ENCODE peak calls at places on chromosome 1, in seven cellular contexts. H is ovary; J is CD8-positive, alpha-beta T cell; W is transverse colon; Q is lung; R is psoas muscle; N is A549. O is an unnamed sample.
A peak's percentile ranks its signal among the peaks of the same experiment; 100 is the strongest.

GRCh38 chr1:156336242-156336641 is 1.9 kb downstream of the CCT3 start:
- DNase-seq in H (no peak), J (no peak), W (no peak), Q (no peak), R (no peak), N (no peak), O (no peak)

GRCh38 chr1:113760102-113760804 is 967 bp upstream of the PHTF1 start:
- DNase-seq in H (no peak), J (no peak), W (no peak), Q (no peak), R (no peak), N (no peak), O (no peak)

GRCh38 chr1:180221461-180221860 is 8.6 kb upstream of the LHX4 start:
- DNase-seq in H (no peak), J (no peak), W (no peak), Q (no peak), R (no peak), N (no peak), O (no peak)

GRCh38 chr1:237953238-237953637 is 62.5 kb upstream of the ZP4 start:
- DNase-seq in H (no peak), J (no peak), W (no peak), Q (no peak), R (no peak), N (no peak), O (no peak)

GRCh38 chr1:58515794-58516401 is 30.6 kb downstream of the OMA1 start:
- DNase-seq in H (peak; percentile 29), J (peak; percentile 20), W (peak; percentile 21), Q (peak; percentile 43), R (peak; percentile 29), N (peak; percentile 14), O (no peak)

GRCh38 chr1:22853651-22854185 is 118.9 kb downstream of the LACTBL1 start:
- DNase-seq in H (no peak), J (no peak), W (no peak), Q (no peak), R (peak; percentile 32), N (no peak), O (no peak)

GRCh38 chr1:109850827-109851226 is 59.8 kb upstream of the CSF1 start:
- DNase-seq in H (no peak), J (no peak), W (no peak), Q (no peak), R (no peak), N (no peak), O (no peak)

GRCh38 chr1:10909697-10910489 is 102.6 kb upstream of the TARDBP start:
- DNase-seq in H (no peak), J (peak; percentile 82), W (peak; percentile 78), Q (peak; percentile 63), R (peak; percentile 80), N (peak; percentile 46), O (no peak)

GRCh38 chr1:67564193-67564592 is 120.8 kb upstream of the GADD45A start:
- DNase-seq in H (peak; percentile 36), J (no peak), W (peak; percentile 34), Q (no peak), R (peak; percentile 60), N (no peak), O (peak; percentile 76)

GRCh38 chr1:165218666-165219065 is 137.8 kb downstream of the LMX1A start:
- DNase-seq in H (no peak), J (no peak), W (no peak), Q (no peak), R (no peak), N (no peak), O (no peak)

GRCh38 chr1:26538480-26539412 is 9.2 kb downstream of the RPS6KA1 start:
- DNase-seq in H (no peak), J (no peak), W (peak; percentile 59), Q (peak; percentile 54), R (no peak), N (peak; percentile 51), O (no peak)

GRCh38 chr1:26536081-26536480 is 6.5 kb downstream of the RPS6KA1 start:
- DNase-seq in H (no peak), J (no peak), W (no peak), Q (no peak), R (no peak), N (no peak), O (no peak)

GRCh38 chr1:26539722-26540121 is 10.2 kb downstream of the RPS6KA1 start:
- DNase-seq in H (no peak), J (no peak), W (no peak), Q (no peak), R (no peak), N (no peak), O (no peak)

GRCh38 chr1:26536521-26536920 is 7.0 kb downstream of the RPS6KA1 start:
- DNase-seq in H (no peak), J (no peak), W (no peak), Q (no peak), R (no peak), N (no peak), O (no peak)

DNA sequence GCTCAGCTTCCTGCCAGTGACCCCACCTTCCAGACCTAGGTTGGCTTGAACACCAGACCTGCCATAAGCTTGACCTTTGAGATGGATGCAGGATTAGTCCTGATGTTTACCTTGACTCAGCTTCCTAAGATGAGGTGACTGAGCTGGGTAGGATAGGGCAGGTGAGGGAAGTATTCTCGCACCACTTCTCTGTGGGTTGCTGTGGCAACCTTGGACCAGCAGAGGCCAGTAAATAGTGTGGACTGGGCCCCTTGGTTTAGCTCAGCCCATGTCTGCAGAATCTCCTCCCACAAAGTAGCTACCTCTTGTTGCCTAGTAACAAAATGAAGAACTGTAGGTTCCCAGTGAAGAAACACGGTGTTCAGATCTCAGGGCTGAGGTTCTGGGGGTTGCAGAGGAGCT is 8.4 kb downstream of the RPS6KA1 start:
- DNase-seq in H (no peak), J (no peak), W (peak; percentile 60), Q (peak; percentile 61), R (no peak), N (peak; percentile 38), O (no peak)
- TF ChIP-seq CTCF in H (no peak), J (no peak), W (no peak), Q (peak; percentile 8), R (no peak), N (peak; percentile 7), O (no peak)

DNA sequence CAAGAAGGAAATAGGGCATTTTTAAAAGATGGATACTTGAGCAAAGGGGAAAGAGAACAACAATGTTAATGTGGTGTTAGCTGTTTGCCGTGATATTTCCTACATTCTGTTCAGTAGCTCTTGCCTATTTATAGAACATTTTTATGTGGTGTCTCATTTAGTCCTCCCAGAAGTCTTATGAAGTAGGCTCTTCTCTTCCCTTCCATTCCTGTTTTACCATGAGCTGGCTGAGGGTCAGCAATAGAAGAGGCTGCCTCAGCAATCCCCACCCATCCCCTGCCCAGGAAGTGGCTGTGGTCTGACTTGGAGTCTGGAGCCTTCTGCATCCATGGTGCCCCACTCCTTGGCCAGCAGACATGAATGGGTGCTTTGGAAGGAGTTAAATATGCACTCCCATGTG is 60.1 kb downstream of the KIAA0040 start:
- DNase-seq in H (no peak), J (no peak), W (no peak), Q (no peak), R (no peak), N (no peak), O (no peak)
- H3K4me1 ChIP-seq in H (peaks cover 2% of the 10 kb centered on the region), J (no peaks in the 10 kb centered on the region), W (peaks cover 22% of the 10 kb centered on the region), Q (peaks cover 15% of the 10 kb centered on the region), R (no peaks in the 10 kb centered on the region), N (no peaks in the 10 kb centered on the region), O (peaks cover 7% of the 10 kb centered on the region)

GRCh38 chr1:174999926-175000696 is at the start of gene CACYBP:
- DNase-seq in H (no peak), J (no peak), W (no peak), Q (peak; percentile 52), R (no peak), N (peak; percentile 25), O (peak; percentile 43)

GRCh38 chr1:174996474-174996873 is 3.3 kb upstream of the CACYBP start:
- DNase-seq in H (no peak), J (no peak), W (no peak), Q (no peak), R (no peak), N (no peak), O (no peak)

GRCh38 chr1:174999216-174999925 is 376 bp upstream of the CACYBP start:
- DNase-seq in H (peak; percentile 98), J (peak; percentile 97), W (peak; percentile 98), Q (peak; percentile 97), R (peak; percentile 99), N (peak; percentile 86), O (peak; percentile 99)

GRCh38 chr1:175000697-175001187 is 995 bp downstream of the CACYBP start:
- DNase-seq in H (no peak), J (no peak), W (no peak), Q (no peak), R (no peak), N (no peak), O (no peak)

DNA sequence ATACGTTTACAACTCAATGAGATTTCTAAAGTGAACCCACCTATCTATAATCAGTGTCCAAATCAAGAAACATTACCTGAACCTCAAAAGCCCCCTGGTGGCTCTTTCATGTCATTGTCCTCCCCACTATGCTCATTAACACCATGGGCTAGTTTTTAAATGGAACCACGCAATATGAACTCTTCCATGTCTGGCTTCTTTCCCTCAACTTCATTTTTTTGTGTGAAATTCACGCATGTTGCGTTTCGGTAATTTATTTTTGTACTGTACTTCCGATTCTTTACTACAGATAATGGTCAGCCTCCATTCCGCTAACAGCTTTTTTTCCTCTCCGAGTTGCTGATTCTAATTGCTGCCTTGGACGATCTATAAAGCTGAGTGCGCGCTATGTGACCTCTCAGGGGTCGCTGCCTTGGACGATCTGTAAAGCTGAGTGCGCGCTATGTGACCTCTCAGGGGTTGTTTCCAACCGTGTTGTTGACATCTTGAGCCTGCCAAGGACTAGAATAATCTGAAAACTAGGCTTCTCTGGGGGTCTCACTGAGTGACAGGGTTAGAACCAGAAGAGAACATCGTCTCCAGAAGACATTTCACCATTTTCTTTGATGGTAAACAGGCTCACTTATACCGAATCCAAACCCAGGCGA is 1.1 kb upstream of the CACYBP start:
- DNase-seq in H (peak; percentile 56), J (peak; percentile 59), W (peak; percentile 40), Q (peak; percentile 36), R (no peak), N (peak; percentile 77), O (no peak)
- TF ChIP-seq CTCF in H (no peak), J (peak; percentile 91), W (peak; percentile 78), Q (peak; percentile 51), R (peak; percentile 72), N (peak; percentile 87), O (peak; percentile 71)

GRCh38 chr1:232574077-232574476 is 55.9 kb downstream of the SIPA1L2 start:
- DNase-seq in H (no peak), J (no peak), W (no peak), Q (no peak), R (no peak), N (no peak), O (no peak)

GRCh38 chr1:232570007-232570406 is 59.9 kb downstream of the SIPA1L2 start:
- DNase-seq in H (no peak), J (no peak), W (no peak), Q (no peak), R (no peak), N (no peak), O (no peak)

GRCh38 chr1:232568331-232568852 is 61.5 kb downstream of the SIPA1L2 start:
- DNase-seq in H (no peak), J (no peak), W (no peak), Q (no peak), R (no peak), N (no peak), O (no peak)

GRCh38 chr1:232568906-232569305 is 61.0 kb downstream of the SIPA1L2 start:
- DNase-seq in H (no peak), J (no peak), W (no peak), Q (no peak), R (no peak), N (no peak), O (no peak)

DNA sequence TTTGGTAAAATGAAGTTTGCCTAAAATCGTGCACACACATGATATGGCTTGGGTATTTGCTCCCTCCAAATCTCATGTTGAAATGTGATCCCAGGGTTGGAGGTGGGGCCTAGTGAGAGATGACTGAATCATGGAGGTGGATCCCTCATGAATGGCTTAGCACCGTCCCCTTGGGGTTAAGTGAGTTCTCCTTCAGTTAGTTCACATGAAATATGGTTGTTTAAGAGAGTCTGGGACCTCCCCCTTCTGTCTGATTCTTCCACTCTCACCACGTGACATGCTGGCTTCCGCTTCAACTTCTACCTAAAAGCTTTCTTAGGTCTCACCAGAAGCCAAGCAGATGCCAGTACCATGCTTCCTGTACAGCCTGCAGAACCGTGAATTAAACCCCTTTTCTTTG is 58.4 kb downstream of the SIPA1L2 start:
- DNase-seq in H (no peak), J (no peak), W (no peak), Q (no peak), R (no peak), N (no peak), O (no peak)
- H3K4me1 ChIP-seq in H (peaks cover 12% of the 10 kb centered on the region), J (no peaks in the 10 kb centered on the region), W (no peaks in the 10 kb centered on the region), Q (peaks cover 10% of the 10 kb centered on the region), R (peaks cover 10% of the 10 kb centered on the region), N (peaks cover 8% of the 10 kb centered on the region), O (no peaks in the 10 kb centered on the region)

O was measured in tibial artery.